ENCODE peak calls at places on chromosomes 16 and 17, in six cellular contexts. N is effector memory CD4-positive, alpha-beta T cell; H is sigmoid colon; O is CD8-positive, alpha-beta T cell; M is CD8-positive, alpha-beta memory T cell; Q is iPS DF 6.9. U is an unnamed sample. For H3K9me3, the result is how much of the 10 kb centered on the place peaks cover.

GRCh38 chr17:29870836-29871430 is 59.1 kb downstream of the SSH2 start:
- DNase-seq in M (no peak), N (no peak), H (no peak), Q (no peak), O (no peak), U (no peak)

GRCh38 chr17:79077587-79077986 is 3.0 kb downstream of the ENGASE start:
- DNase-seq in Q (no peak), O (no peak), H (peak), N (no peak), M (no peak), U (no peak)

GRCh38 chr16:8590161-8590688 is at the start of gene TMEM114:
- DNase-seq in H (no peak), O (no peak), Q (no peak), N (no peak), M (no peak), U (no peak)

GRCh38 chr17:18246880-18247612 is 11.5 kb downstream of the FLII start:
- DNase-seq in N (no peak), H (peak), M (no peak), O (no peak), Q (no peak), U (no peak)

GRCh38 chr17:80124351-80124981 is 22.5 kb downstream of the EIF4A3 start:
- DNase-seq in Q (peak), M (no peak), O (no peak), H (peak), N (no peak), U (no peak)

GRCh38 chr17:82973456-82974135 is 105.8 kb upstream of the METRNL start:
- DNase-seq in Q (no peak), H (no peak), O (no peak), M (peak), N (no peak), U (no peak)

GRCh38 chr17:20986767-20987510 is 55.9 kb downstream of the USP22 start:
- DNase-seq in Q (no peak), M (no peak), N (no peak), H (no peak), O (no peak), U (no peak)

GRCh38 chr17:902463-902862 is 77.1 kb downstream of the NXN start:
- DNase-seq in H (no peak), Q (no peak), N (no peak), M (no peak), O (no peak), U (no peak)

GRCh38 chr16:85391769-85392583 is 221.1 kb upstream of the GSE1 start:
- DNase-seq in M (peak), H (peak), N (no peak), O (no peak), Q (no peak), U (peak)

GRCh38 chr17:7897773-7898172 is 9.2 kb downstream of the CHD3 start:
- DNase-seq in Q (no peak), N (no peak), H (no peak), M (no peak), O (no peak), U (no peak)

GRCh38 chr17:61401280-61402072 is 1.8 kb downstream of the TBX2 start:
- DNase-seq in N (no peak), H (no peak), Q (no peak), M (no peak), O (no peak), U (no peak)

GRCh38 chr16:82630688-82631087 is 3.9 kb downstream of the CDH13 start:
- DNase-seq in O (no peak), M (no peak), H (peak), N (no peak), Q (no peak), U (no peak)

GRCh38 chr16:83928341-83929055 is 24.5 kb upstream of the OSGIN1 start:
- DNase-seq in Q (no peak), O (no peak), M (peak), N (no peak), H (no peak), U (no peak)

GRCh38 chr16:67528870-67529638 is 425 bp downstream of the RIPOR1 start:
- DNase-seq in N (no peak), O (no peak), H (no peak), Q (no peak), M (no peak), U (no peak)

GRCh38 chr17:52383493-52384100 is 225.1 kb upstream of the CA10 start:
- DNase-seq in Q (peak), N (no peak), H (no peak), O (no peak), M (no peak), U (no peak)

GRCh38 chr17:76920364-76921139 is 52.3 kb downstream of the MGAT5B start:
- DNase-seq in Q (no peak), O (no peak), N (no peak), H (no peak), M (no peak), U (no peak)

DNA sequence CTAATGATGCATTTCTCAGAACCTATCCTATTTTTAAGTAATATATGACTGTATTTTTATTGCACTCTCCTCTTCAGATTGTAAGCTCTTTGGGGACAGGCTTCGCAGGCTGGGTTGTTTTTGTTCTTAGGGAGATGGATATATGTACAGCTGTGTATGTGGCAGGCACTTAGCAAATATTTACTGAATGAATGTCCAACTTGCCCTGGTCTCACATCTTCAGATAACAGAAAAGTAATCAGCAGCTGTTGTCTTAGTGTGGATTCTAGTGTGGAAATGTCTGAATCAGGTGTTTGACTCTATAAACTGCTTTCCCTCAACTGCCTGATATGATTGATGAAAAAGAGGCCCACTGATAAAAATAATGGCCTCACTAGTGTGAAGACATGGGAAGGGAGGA is 47.1 kb upstream of the SLC12A3 start:
- DNase-seq in N (no peak), Q (no peak), H (no peak), O (no peak), M (no peak), U (no peak)
- H3K4me3 ChIP-seq in N (no peak), Q (no peak), H (no peak), O (no peak), M (no peak), U (no peak)

DNA sequence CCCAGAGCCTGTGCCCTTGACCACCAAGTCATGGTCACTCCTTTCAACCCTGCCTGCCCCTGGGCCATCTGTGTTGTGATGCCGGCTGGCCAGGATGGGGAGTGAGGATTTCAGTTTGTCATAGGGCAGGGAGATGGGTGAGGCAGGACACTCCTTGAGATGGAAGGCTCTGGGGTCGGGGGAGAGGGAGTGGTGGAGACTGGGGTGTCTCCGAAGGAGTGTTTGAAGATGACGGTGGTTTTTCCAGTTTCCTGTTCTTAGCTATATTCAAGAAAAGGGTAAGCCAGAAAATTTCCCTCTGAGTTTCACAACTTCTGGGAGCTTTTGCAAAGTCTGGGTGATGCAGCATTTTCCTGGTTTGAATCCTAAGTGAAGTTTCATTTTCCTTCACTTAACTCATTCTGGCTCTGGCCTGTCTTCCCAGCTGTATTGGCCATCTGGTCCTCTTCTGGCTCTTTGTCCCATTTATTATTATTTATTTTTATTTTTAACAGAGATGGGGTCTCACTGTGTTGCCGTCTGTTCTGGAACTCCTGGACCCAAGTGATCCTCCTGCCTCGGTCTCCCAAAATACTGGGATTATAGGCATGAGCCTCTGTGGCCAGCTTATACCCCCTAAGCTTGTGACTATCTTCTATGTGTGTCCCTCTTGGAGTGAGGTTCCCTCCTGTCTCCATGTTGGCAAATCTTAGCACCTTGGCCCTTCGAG is 27.7 kb downstream of the ABCC1 start:
- DNase-seq in M (no peak), N (no peak), O (no peak), H (no peak), Q (no peak), U (no peak)
- H3K9me3 ChIP-seq in M (under half), N (under half), O (under half), H (under half), Q (under half), U (under half)

DNA sequence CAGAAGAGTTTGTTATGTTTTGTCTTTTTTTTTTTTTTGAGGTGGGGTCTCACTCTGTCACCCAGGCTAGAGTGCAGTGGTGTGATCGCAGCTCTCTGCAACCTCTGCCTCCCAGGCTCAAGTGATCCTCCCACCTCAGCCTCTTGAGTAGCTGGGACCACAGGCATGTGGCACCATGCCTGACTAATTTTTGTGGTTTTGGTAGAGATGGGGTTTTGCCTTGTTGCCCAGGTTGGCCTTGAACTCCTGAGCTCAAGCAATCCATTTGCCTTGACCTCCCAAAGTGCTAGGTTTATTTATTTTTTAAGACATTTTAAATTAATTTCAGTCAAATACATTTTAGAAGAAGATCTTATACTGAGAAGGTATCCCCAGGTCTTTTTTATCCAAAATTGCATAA is 366.7 kb downstream of the KCNJ2 start:
- DNase-seq in Q (no peak), M (no peak), N (no peak), H (no peak), O (no peak), U (no peak)
- H3K4me3 ChIP-seq in Q (no peak), M (no peak), N (no peak), H (no peak), O (no peak), U (no peak)

GRCh38 chr17:70074991-70075390 is at the start of gene KCNJ16:
- DNase-seq in N (no peak), Q (no peak), O (no peak), H (no peak), M (no peak), U (no peak)

GRCh38 chr17:70078549-70078948 is 3.5 kb downstream of the KCNJ16 start:
- DNase-seq in O (no peak), Q (no peak), N (no peak), H (no peak), M (no peak), U (no peak)

GRCh38 chr17:70076189-70076588 is 1.2 kb downstream of the KCNJ16 start:
- DNase-seq in N (no peak), M (no peak), O (no peak), Q (no peak), H (no peak), U (no peak)

GRCh38 chr17:70078994-70079531 is 4.0 kb downstream of the KCNJ16 start:
- DNase-seq in O (no peak), M (no peak), H (no peak), N (no peak), Q (no peak), U (no peak)

GRCh38 chr17:70076831-70077230 is 1.8 kb downstream of the KCNJ16 start:
- DNase-seq in H (no peak), N (no peak), M (no peak), O (no peak), Q (no peak), U (no peak)
- H3K9me3 ChIP-seq in H (under half), N (under half), M (under half), O (under half), Q (under half), U (under half)

DNA sequence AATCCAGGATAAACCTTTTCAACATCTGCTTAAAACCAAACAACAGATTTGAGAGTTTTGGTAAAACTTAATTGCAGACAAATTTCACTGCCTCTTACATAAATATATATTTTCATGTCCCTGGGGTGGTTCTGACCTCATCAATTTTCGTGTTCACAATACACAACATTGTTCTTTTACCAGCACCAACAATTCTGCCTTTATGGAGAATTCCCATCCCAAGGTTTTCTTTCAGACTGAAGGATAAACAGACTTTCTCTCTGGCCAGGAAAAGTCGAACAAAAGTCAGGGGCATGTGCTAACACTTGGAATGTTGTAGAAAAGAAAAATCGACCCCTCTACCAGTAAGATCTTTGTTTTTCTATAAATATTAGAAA is 45.3 kb upstream of the TOX3 start:
- DNase-seq in O (no peak), N (no peak), M (no peak), H (no peak), Q (no peak), U (no peak)
- H3K4me3 ChIP-seq in O (no peak), N (no peak), M (no peak), H (no peak), Q (no peak), U (no peak)

GRCh38 chr16:31893824-31894223 is 20.2 kb downstream of the ZNF267 start:
- DNase-seq in O (no peak), H (no peak), N (no peak), Q (no peak), M (no peak), U (no peak)
- H3K9me3 ChIP-seq in O (under half), H (under half), N (under half), Q (under half), M (under half), U (under half)

GRCh38 chr16:89248196-89249005 is 30.9 kb downstream of the ZNF778 start:
- DNase-seq in H (no peak), Q (no peak), M (no peak), N (no peak), O (no peak), U (no peak)
- H3K4me3 ChIP-seq in H (peak), Q (peak), M (peak), N (peak), O (peak), U (peak)